ENCODE peak calls at places on chromosomes 5 and 9, in seven cellular contexts. G is H1, K is SK-N-SH, I is HepG2, X is GM12878, U is K562, L is GM12892. H is an unnamed sample.

GRCh38 chr5:106306313-106307028 is 1364.3 kb downstream of the EFNA5 start:
- DNase-seq in G (no peak), K (no peak), I (no peak), X (no peak), U (no peak), L (no peak), H (no peak)

GRCh38 chr9:17719053-17719452 is 140.2 kb downstream of the SH3GL2 start:
- DNase-seq in G (no peak), K (no peak), I (no peak), X (no peak), U (no peak), L (no peak), H (no peak)

GRCh38 chr5:93593476-93594060 is 10.5 kb downstream of the NR2F1 start:
- DNase-seq in G (no peak), K (no peak), I (no peak), X (no peak), U (no peak), L (no peak), H (no peak)

GRCh38 chr5:5141625-5142527 is 1.7 kb downstream of the ADAMTS16 start:
- DNase-seq in G (no peak), K (peak), I (peak), X (no peak), U (peak), L (no peak), H (no peak)

GRCh38 chr9:33752130-33752637 is 43.2 kb upstream of the PRSS3 start:
- DNase-seq in G (no peak), K (no peak), I (peak), X (no peak), U (no peak), L (no peak), H (no peak)

GRCh38 chr5:169728-170094 is 21.6 kb upstream of the LRRC14B start:
- DNase-seq in G (no peak), K (no peak), I (no peak), X (no peak), U (no peak), L (peak), H (no peak)

GRCh38 chr5:15021286-15022046 is 149.9 kb upstream of the ANKH start:
- DNase-seq in G (no peak), K (no peak), I (no peak), X (no peak), U (no peak), L (no peak), H (no peak)

GRCh38 chr9:16202913-16203734 is 650.3 kb downstream of the CCDC171 start:
- DNase-seq in G (no peak), K (no peak), I (no peak), X (no peak), U (no peak), L (no peak), H (no peak)

GRCh38 chr5:62340979-62341378 is 35.0 kb downstream of the KIF2A start:
- DNase-seq in G (no peak), K (no peak), I (no peak), X (no peak), U (no peak), L (no peak), H (no peak)

GRCh38 chr5:122156724-122157325 is 27.5 kb downstream of the ZNF474 start:
- DNase-seq in G (no peak), K (peak), I (peak), X (no peak), U (peak), L (no peak), H (no peak)

GRCh38 chr5:1524799-1525623 is 1.3 kb upstream of the LPCAT1 start:
- DNase-seq in G (peak), K (no peak), I (no peak), X (no peak), U (no peak), L (no peak), H (no peak)
- TF ChIP-seq TAF1 in G (no peak), K (no peak), I (no peak), X (no peak), U (no peak), L (no peak), H (no peak)

GRCh38 chr5:54739371-54739770 is 221.8 kb downstream of the SNX18 start:
- DNase-seq in G (no peak), K (no peak), I (no peak), X (no peak), U (no peak), L (no peak), H (no peak)
- TF ChIP-seq TAF1 in G (no peak), K (no peak), I (no peak), X (no peak), U (no peak), L (no peak), H (no peak)

GRCh38 chr9:133658442-133659431 is 22.6 kb downstream of the DBH start:
- DNase-seq in G (peak), K (no peak), I (peak), X (no peak), U (peak), L (no peak), H (no peak)
- TF ChIP-seq TAF1 in G (no peak), K (no peak), I (no peak), X (no peak), U (no peak), L (no peak), H (no peak)

GRCh38 chr5:68949711-68950110 is 144.1 kb upstream of the SLC30A5 start:
- DNase-seq in G (no peak), K (no peak), I (no peak), X (no peak), U (no peak), L (no peak), H (no peak)
- TF ChIP-seq TAF1 in G (no peak), K (no peak), I (no peak), X (no peak), U (no peak), L (no peak), H (no peak)

DNA sequence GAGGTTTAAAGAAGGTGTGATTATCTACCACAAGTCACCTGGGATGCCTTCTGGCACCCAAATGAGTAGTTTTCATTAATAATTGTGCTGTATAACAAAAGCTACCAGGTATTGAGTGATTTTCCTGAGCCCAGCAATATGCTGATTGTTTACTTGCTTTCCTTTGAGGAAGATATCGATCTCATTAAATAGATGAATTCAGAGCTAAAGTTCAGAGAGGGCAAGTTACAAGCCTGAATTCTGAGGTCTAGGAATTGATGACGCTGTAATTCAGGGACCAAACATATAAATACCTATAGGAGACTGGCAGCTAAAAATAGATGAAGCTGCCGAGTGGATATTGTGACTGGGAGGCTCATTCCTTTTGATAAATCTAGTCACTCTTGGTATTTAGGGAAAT is 1.1 kb downstream of the ERCC6L2 start:
- DNase-seq in G (no peak), K (no peak), I (peak), X (no peak), U (peak), L (no peak), H (no peak)
- TF ChIP-seq TAF1 in G (no peak), K (no peak), I (no peak), X (no peak), U (no peak), L (no peak), H (no peak)

GRCh38 chr5:165775094-165775493 is 2269.7 kb downstream of the MAT2B start:
- DNase-seq in G (no peak), K (no peak), I (no peak), X (no peak), U (no peak), L (no peak), H (no peak)
- TF ChIP-seq TAF1 in G (no peak), K (no peak), I (no peak), X (no peak), U (no peak), L (no peak), H (no peak)

H was measured in GM12891.